ENCODE peak calls at places on chromosomes 16 and 17, in eight cellular contexts. One of them, this sample, is unnamed.

GRCh38 chr16:56948234-56948633 is 13.5 kb upstream of the CETP start:
- DNase-seq in psoas muscle: no peak
- DNase-seq in nephron progenitor cell: no peak
- DNase-seq in body of pancreas: no peak
- DNase-seq in MM.1S: no peak
- DNase-seq in AG09319: no peak
- DNase-seq in cardiac fibroblast: no peak
- DNase-seq in GM10248: no peak
- DNase-seq in this sample: no peak

GRCh38 chr17:2685696-2686095 is 25.9 kb downstream of the CLUH start:
- DNase-seq in psoas muscle: peak
- DNase-seq in nephron progenitor cell: no peak
- DNase-seq in body of pancreas: no peak
- DNase-seq in MM.1S: no peak
- DNase-seq in AG09319: no peak
- DNase-seq in cardiac fibroblast: no peak
- DNase-seq in GM10248: no peak
- DNase-seq in this sample: no peak

GRCh38 chr16:67672739-67673662 is 6.4 kb downstream of the C16orf86 start:
- DNase-seq in psoas muscle: peak
- DNase-seq in nephron progenitor cell: peak
- DNase-seq in body of pancreas: peak
- DNase-seq in MM.1S: peak
- DNase-seq in AG09319: peak
- DNase-seq in cardiac fibroblast: peak
- DNase-seq in GM10248: peak
- DNase-seq in this sample: no peak

GRCh38 chr17:11296994-11297393 is 56.0 kb downstream of the SHISA6 start:
- DNase-seq in psoas muscle: no peak
- DNase-seq in nephron progenitor cell: no peak
- DNase-seq in body of pancreas: no peak
- DNase-seq in MM.1S: no peak
- DNase-seq in AG09319: no peak
- DNase-seq in cardiac fibroblast: no peak
- DNase-seq in GM10248: no peak
- DNase-seq in this sample: no peak

GRCh38 chr17:81198826-81199481 is 23.8 kb downstream of the CEP131 start:
- DNase-seq in psoas muscle: no peak
- DNase-seq in nephron progenitor cell: no peak
- DNase-seq in body of pancreas: no peak
- DNase-seq in MM.1S: no peak
- DNase-seq in AG09319: no peak
- DNase-seq in cardiac fibroblast: no peak
- DNase-seq in GM10248: no peak
- DNase-seq in this sample: no peak

GRCh38 chr16:81071816-81072215 is 5.2 kb downstream of the C16orf46 start:
- DNase-seq in psoas muscle: no peak
- DNase-seq in nephron progenitor cell: no peak
- DNase-seq in body of pancreas: no peak
- DNase-seq in MM.1S: no peak
- DNase-seq in AG09319: no peak
- DNase-seq in cardiac fibroblast: no peak
- DNase-seq in GM10248: no peak
- DNase-seq in this sample: no peak

GRCh38 chr16:85077039-85077438 is 35.2 kb downstream of the CIBAR2 start:
- DNase-seq in psoas muscle: no peak
- DNase-seq in nephron progenitor cell: no peak
- DNase-seq in body of pancreas: no peak
- DNase-seq in MM.1S: no peak
- DNase-seq in AG09319: no peak
- DNase-seq in cardiac fibroblast: no peak
- DNase-seq in GM10248: no peak
- DNase-seq in this sample: no peak

GRCh38 chr17:19647697-19648474 is 665 bp upstream of the ALDH3A2 start:
- DNase-seq in psoas muscle: peak
- DNase-seq in nephron progenitor cell: peak
- DNase-seq in body of pancreas: peak
- DNase-seq in MM.1S: peak
- DNase-seq in AG09319: peak
- DNase-seq in cardiac fibroblast: peak
- DNase-seq in GM10248: peak
- DNase-seq in this sample: peak

GRCh38 chr17:10875984-10876555 is 38.2 kb upstream of the PIRT start:
- DNase-seq in psoas muscle: peak
- DNase-seq in nephron progenitor cell: peak
- DNase-seq in body of pancreas: peak
- DNase-seq in MM.1S: peak
- DNase-seq in AG09319: no peak
- DNase-seq in cardiac fibroblast: peak
- DNase-seq in GM10248: peak
- DNase-seq in this sample: no peak

GRCh38 chr17:4607773-4608187 is 23.5 kb downstream of the SMTNL2 start:
- DNase-seq in psoas muscle: peak
- DNase-seq in nephron progenitor cell: no peak
- DNase-seq in body of pancreas: peak
- DNase-seq in MM.1S: no peak
- DNase-seq in AG09319: no peak
- DNase-seq in cardiac fibroblast: peak
- DNase-seq in GM10248: no peak
- DNase-seq in this sample: no peak

GRCh38 chr17:1561420-1562177 is 993 bp downstream of the PITPNA start:
- DNase-seq in psoas muscle: peak
- DNase-seq in nephron progenitor cell: peak
- DNase-seq in body of pancreas: peak
- DNase-seq in MM.1S: peak
- DNase-seq in AG09319: no peak
- DNase-seq in cardiac fibroblast: peak
- DNase-seq in GM10248: peak
- DNase-seq in this sample: peak

GRCh38 chr16:55437627-55438026 is 41.4 kb upstream of the MMP2 start:
- DNase-seq in psoas muscle: no peak
- DNase-seq in nephron progenitor cell: no peak
- DNase-seq in body of pancreas: peak
- DNase-seq in MM.1S: no peak
- DNase-seq in AG09319: no peak
- DNase-seq in cardiac fibroblast: peak
- DNase-seq in GM10248: no peak
- DNase-seq in this sample: no peak

GRCh38 chr17:44971776-44972483 is 3.8 kb upstream of the C1QL1 start:
- DNase-seq in psoas muscle: no peak
- DNase-seq in nephron progenitor cell: no peak
- DNase-seq in body of pancreas: no peak
- DNase-seq in MM.1S: no peak
- DNase-seq in AG09319: no peak
- DNase-seq in cardiac fibroblast: peak
- DNase-seq in GM10248: no peak
- DNase-seq in this sample: no peak

GRCh38 chr16:11439216-11439615 is 94.0 kb downstream of the RMI2 start:
- DNase-seq in psoas muscle: no peak
- DNase-seq in nephron progenitor cell: no peak
- DNase-seq in body of pancreas: no peak
- DNase-seq in MM.1S: no peak
- DNase-seq in AG09319: no peak
- DNase-seq in cardiac fibroblast: no peak
- DNase-seq in GM10248: no peak
- DNase-seq in this sample: no peak

GRCh38 chr17:19315104-19315503 is 47.4 kb downstream of the B9D1 start:
- DNase-seq in psoas muscle: no peak
- DNase-seq in nephron progenitor cell: no peak
- DNase-seq in body of pancreas: no peak
- DNase-seq in MM.1S: no peak
- DNase-seq in AG09319: no peak
- DNase-seq in cardiac fibroblast: no peak
- DNase-seq in GM10248: no peak
- DNase-seq in this sample: no peak

GRCh38 chr16:588639-588888 is 1.3 kb upstream of the RAB40C start:
- DNase-seq in psoas muscle: peak
- DNase-seq in nephron progenitor cell: peak
- DNase-seq in body of pancreas: peak
- DNase-seq in MM.1S: peak
- DNase-seq in AG09319: no peak
- DNase-seq in cardiac fibroblast: peak
- DNase-seq in GM10248: no peak
- DNase-seq in this sample: peak

GRCh38 chr16:58025351-58026138 is at the start of gene MMP15:
- DNase-seq in psoas muscle: peak
- DNase-seq in nephron progenitor cell: peak
- DNase-seq in body of pancreas: peak
- DNase-seq in MM.1S: peak
- DNase-seq in AG09319: no peak
- DNase-seq in cardiac fibroblast: peak
- DNase-seq in GM10248: peak
- DNase-seq in this sample: peak

GRCh38 chr17:45256114-45256966 is 5.6 kb downstream of the SPATA32 start:
- DNase-seq in psoas muscle: no peak
- DNase-seq in nephron progenitor cell: no peak
- DNase-seq in body of pancreas: no peak
- DNase-seq in MM.1S: peak
- DNase-seq in AG09319: no peak
- DNase-seq in cardiac fibroblast: no peak
- DNase-seq in GM10248: no peak
- DNase-seq in this sample: no peak

GRCh38 chr17:83203472-83204221 is 124.2 kb downstream of the METRNL start:
- DNase-seq in psoas muscle: peak
- DNase-seq in nephron progenitor cell: no peak
- DNase-seq in body of pancreas: peak
- DNase-seq in MM.1S: no peak
- DNase-seq in AG09319: no peak
- DNase-seq in cardiac fibroblast: no peak
- DNase-seq in GM10248: no peak
- DNase-seq in this sample: peak

GRCh38 chr16:6726621-6727020 is 606.0 kb upstream of the RBFOX1 start:
- DNase-seq in psoas muscle: no peak
- DNase-seq in nephron progenitor cell: no peak
- DNase-seq in body of pancreas: no peak
- DNase-seq in MM.1S: no peak
- DNase-seq in AG09319: no peak
- DNase-seq in cardiac fibroblast: no peak
- DNase-seq in GM10248: no peak
- DNase-seq in this sample: no peak

GRCh38 chr16:2968738-2969544 is at the start of gene PAQR4:
- DNase-seq in psoas muscle: peak
- DNase-seq in nephron progenitor cell: peak
- DNase-seq in body of pancreas: peak
- DNase-seq in MM.1S: peak
- DNase-seq in AG09319: peak
- DNase-seq in cardiac fibroblast: peak
- DNase-seq in GM10248: peak
- DNase-seq in this sample: peak

DNA sequence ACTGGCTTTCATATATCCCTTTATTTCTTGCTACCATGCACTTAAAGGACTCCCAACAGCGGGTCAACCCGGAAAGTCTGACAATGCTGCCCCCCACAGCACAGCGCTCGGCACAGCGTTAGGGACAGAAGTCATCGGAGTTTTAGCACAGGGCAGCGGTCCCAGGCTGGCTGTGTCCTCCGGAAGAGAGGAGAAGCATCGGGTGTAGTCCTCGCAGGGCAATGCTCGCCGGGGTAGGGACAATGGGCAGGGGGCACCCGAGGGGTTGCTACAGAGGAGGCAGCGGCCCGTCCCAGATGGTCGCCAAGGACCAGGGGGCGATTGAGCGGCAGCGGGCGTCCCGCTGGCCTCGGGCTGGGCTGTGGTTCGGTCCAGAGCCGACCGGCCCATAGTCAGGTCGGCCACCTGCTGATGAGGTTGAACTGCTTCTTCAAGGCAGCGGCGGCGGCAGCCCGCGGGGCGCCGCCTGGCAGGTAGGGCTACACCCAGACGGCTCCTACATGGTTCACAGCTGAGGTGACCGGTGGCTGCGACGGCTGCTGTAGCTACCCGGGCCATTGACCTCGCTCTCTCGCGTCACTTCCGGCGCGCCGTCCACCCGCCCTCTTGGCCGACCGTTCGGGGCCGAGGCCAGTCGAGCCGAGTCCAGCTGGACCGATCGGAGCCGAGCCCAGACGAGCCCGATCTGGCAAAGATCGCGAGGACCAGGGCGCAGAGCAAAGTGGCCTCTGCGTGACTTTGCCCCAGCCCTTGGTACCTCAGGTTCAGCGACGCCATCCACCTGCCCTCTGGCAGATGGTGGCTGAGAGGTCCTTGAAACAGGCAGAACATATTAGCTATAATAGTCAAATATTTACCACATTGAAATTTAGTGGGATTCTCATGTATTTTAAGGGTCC is 4.7 kb upstream of the LCMT1 start:
- DNase-seq in psoas muscle: peak
- DNase-seq in nephron progenitor cell: peak
- DNase-seq in body of pancreas: peak
- DNase-seq in MM.1S: peak
- DNase-seq in AG09319: peak
- DNase-seq in cardiac fibroblast: peak
- DNase-seq in GM10248: peak
- DNase-seq in this sample: peak
- TF ChIP-seq CTCF in psoas muscle: peak
- TF ChIP-seq CTCF in nephron progenitor cell: no peak
- TF ChIP-seq CTCF in body of pancreas: no peak
- TF ChIP-seq CTCF in MM.1S: peak
- TF ChIP-seq CTCF in AG09319: peak
- TF ChIP-seq CTCF in cardiac fibroblast: no peak
- TF ChIP-seq CTCF in GM10248: peak
- TF ChIP-seq CTCF in this sample: no peak

GRCh38 chr17:6800422-6801027 is 24.5 kb downstream of the FBXO39 start:
- DNase-seq in psoas muscle: no peak
- DNase-seq in nephron progenitor cell: no peak
- DNase-seq in body of pancreas: no peak
- DNase-seq in MM.1S: no peak
- DNase-seq in AG09319: no peak
- DNase-seq in cardiac fibroblast: no peak
- DNase-seq in GM10248: no peak
- DNase-seq in this sample: no peak
- TF ChIP-seq CTCF in psoas muscle: no peak
- TF ChIP-seq CTCF in nephron progenitor cell: peak
- TF ChIP-seq CTCF in body of pancreas: no peak
- TF ChIP-seq CTCF in MM.1S: no peak
- TF ChIP-seq CTCF in AG09319: no peak
- TF ChIP-seq CTCF in cardiac fibroblast: no peak
- TF ChIP-seq CTCF in GM10248: peak
- TF ChIP-seq CTCF in this sample: no peak

DNA sequence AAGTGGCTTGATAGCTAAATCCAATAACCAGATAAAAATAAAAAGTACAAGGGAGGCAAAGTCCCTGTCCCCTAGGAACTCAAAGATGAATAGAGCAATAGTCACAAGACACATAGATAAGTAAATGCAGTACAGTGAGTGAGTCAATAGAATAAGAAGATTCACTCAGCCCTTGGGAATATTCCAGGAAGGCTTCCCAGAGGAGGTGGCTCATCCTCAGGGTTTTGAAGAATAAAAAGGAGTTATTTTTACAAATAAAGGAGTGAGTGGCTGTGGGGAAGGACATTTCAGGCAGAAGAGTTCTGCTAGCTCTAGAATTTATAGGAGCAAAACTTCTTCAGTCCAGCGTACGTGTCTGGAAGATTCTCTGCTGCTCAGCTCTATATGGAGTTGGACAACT is 177.4 kb upstream of the SDK2 start:
- DNase-seq in psoas muscle: no peak
- DNase-seq in nephron progenitor cell: no peak
- DNase-seq in body of pancreas: no peak
- DNase-seq in MM.1S: no peak
- DNase-seq in AG09319: no peak
- DNase-seq in cardiac fibroblast: no peak
- DNase-seq in GM10248: no peak
- DNase-seq in this sample: no peak
- TF ChIP-seq CTCF in psoas muscle: no peak
- TF ChIP-seq CTCF in nephron progenitor cell: no peak
- TF ChIP-seq CTCF in body of pancreas: no peak
- TF ChIP-seq CTCF in MM.1S: no peak
- TF ChIP-seq CTCF in AG09319: no peak
- TF ChIP-seq CTCF in cardiac fibroblast: no peak
- TF ChIP-seq CTCF in GM10248: no peak
- TF ChIP-seq CTCF in this sample: no peak

GRCh38 chr17:17661834-17662233 is 19.4 kb upstream of the RAI1 start:
- DNase-seq in psoas muscle: no peak
- DNase-seq in nephron progenitor cell: no peak
- DNase-seq in body of pancreas: no peak
- DNase-seq in MM.1S: no peak
- DNase-seq in AG09319: no peak
- DNase-seq in cardiac fibroblast: no peak
- DNase-seq in GM10248: no peak
- DNase-seq in this sample: no peak
- TF ChIP-seq CTCF in psoas muscle: no peak
- TF ChIP-seq CTCF in nephron progenitor cell: peak
- TF ChIP-seq CTCF in body of pancreas: no peak
- TF ChIP-seq CTCF in MM.1S: peak
- TF ChIP-seq CTCF in AG09319: no peak
- TF ChIP-seq CTCF in cardiac fibroblast: no peak
- TF ChIP-seq CTCF in GM10248: no peak
- TF ChIP-seq CTCF in this sample: no peak